ENCODE peak calls at places on chromosomes 2 and 18, in ten cellular contexts. L is heart left ventricle; Z is T-helper 2 cell treated with Interferon-gamma antibody and Interleukin-4, amounts not matched to agents 5 μg/mL and 100 μg/mL, for 36 hours; X is GM13976; E is dorsolateral prefrontal cortex; H is mesothelial cell of epicardium; C is GM04503; M is A673; J is ELF-1; P is PC-9. N is an unnamed sample.
A peak's percentile ranks its signal among the peaks of the same experiment; 100 is the strongest.

GRCh38 chr2:48984922-48985321 is 169.4 kb downstream of the FSHR start:
- DNase-seq in L (no peak), Z (no peak), X (no peak), E (no peak), H (no peak), C (no peak), M (no peak), J (no peak), P (no peak), N (no peak)

GRCh38 chr2:160157861-160158813 is 41.9 kb downstream of the ITGB6 start:
- DNase-seq in L (no peak), Z (no peak), X (no peak), E (no peak), H (peak; percentile 49), C (peak; percentile 55), M (no peak), J (peak; percentile 82), P (peak; percentile 49), N (no peak)

GRCh38 chr18:55250729-55251128 is 291.5 kb upstream of the CCDC68 start:
- DNase-seq in L (no peak), Z (peak; percentile 43), X (no peak), E (no peak), H (no peak), C (no peak), M (no peak), J (no peak), P (no peak), N (no peak)

GRCh38 chr18:36567800-36568199 is 261.0 kb downstream of the TPGS2 start:
- DNase-seq in L (no peak), Z (no peak), X (no peak), E (no peak), H (no peak), C (no peak), M (no peak), J (peak; percentile 32), P (no peak), N (no peak)

GRCh38 chr2:142682528-142682927 is 194.9 kb upstream of the KYNU start:
- DNase-seq in L (no peak), Z (no peak), X (peak; percentile 18), E (no peak), H (no peak), C (no peak), M (peak; percentile 35), J (no peak), P (no peak), N (no peak)

GRCh38 chr2:239809391-239809790 is 215.8 kb downstream of the NDUFA10 start:
- DNase-seq in L (no peak), Z (no peak), X (no peak), E (no peak), H (peak; percentile 24), C (no peak), M (no peak), J (no peak), P (no peak), N (no peak)

GRCh38 chr2:240518981-240519380 is 38.8 kb downstream of the ANKMY1 start:
- DNase-seq in L (no peak), Z (no peak), X (no peak), E (no peak), H (no peak), C (no peak), M (no peak), J (no peak), P (no peak), N (no peak)

GRCh38 chr18:77065221-77065981 is 67.2 kb downstream of the MBP start:
- DNase-seq in L (no peak), Z (peak; percentile 66), X (no peak), E (no peak), H (no peak), C (peak; percentile 93), M (no peak), J (no peak), P (peak; percentile 97), N (no peak)

GRCh38 chr18:39389800-39390379 is 1824.3 kb upstream of the CELF4 start:
- DNase-seq in L (no peak), Z (no peak), X (no peak), E (no peak), H (no peak), C (no peak), M (peak; percentile 67), J (peak; percentile 96), P (no peak), N (no peak)

GRCh38 chr2:145325485-145325884 is 805.6 kb upstream of the ZEB2 start:
- DNase-seq in L (no peak), Z (no peak), X (no peak), E (no peak), H (no peak), C (no peak), M (no peak), J (no peak), P (no peak), N (no peak)

GRCh38 chr2:121907905-121908304 is 152.5 kb downstream of the TSN start:
- DNase-seq in L (no peak), Z (no peak), X (no peak), E (no peak), H (no peak), C (no peak), M (peak; percentile 96), J (peak; percentile 13), P (no peak), N (no peak)

GRCh38 chr2:128513416-128514283 is 195.0 kb upstream of the HS6ST1 start:
- DNase-seq in L (no peak), Z (no peak), X (peak; percentile 13), E (no peak), H (no peak), C (no peak), M (no peak), J (no peak), P (no peak), N (peak; percentile 6)